ENCODE peak calls at places on chromosomes 1 and 21, in nine cellular contexts. J is HFFc6, R is colonic mucosa, N is cardiac fibroblast, G is fibroblast of lung, A is WTC11, M is fibroblast of mammary gland, E is hepatocyte, D is heart left ventricle. W is an unnamed sample.

GRCh38 chr1:115969509-115969908 is 6.8 kb upstream of the SLC22A15 start:
- DNase-seq in J (no peak), R (no peak), N (peak), G (no peak), A (peak), M (no peak), E (no peak), D (no peak), W (no peak)

GRCh38 chr1:219276029-219276738 is 102.5 kb downstream of the LYPLAL1 start:
- DNase-seq in J (no peak), R (no peak), N (no peak), G (no peak), A (no peak), M (no peak), E (no peak), D (no peak), W (no peak)

GRCh38 chr1:92909321-92909720 is 51.9 kb downstream of the DIPK1A start:
- DNase-seq in J (peak), R (no peak), N (peak), G (peak), A (no peak), M (peak), E (no peak), D (no peak), W (no peak)

GRCh38 chr1:68916227-68916853 is 419.5 kb upstream of the DEPDC1 start:
- DNase-seq in J (no peak), R (no peak), N (peak), G (peak), A (no peak), M (peak), E (peak), D (peak), W (no peak)

GRCh38 chr1:109241344-109241743 is 8.0 kb upstream of the CELSR2 start:
- DNase-seq in J (no peak), R (no peak), N (no peak), G (peak), A (no peak), M (no peak), E (no peak), D (no peak), W (no peak)

GRCh38 chr1:43558346-43558841 is 27.7 kb downstream of the PTPRF start:
- DNase-seq in J (no peak), R (peak), N (peak), G (peak), A (peak), M (peak), E (peak), D (no peak), W (no peak)

GRCh38 chr21:24829397-24829796 is 777.9 kb downstream of the MRPL39 start:
- DNase-seq in J (no peak), R (no peak), N (no peak), G (no peak), A (no peak), M (no peak), E (no peak), D (no peak), W (no peak)

GRCh38 chr1:81510701-81511100 is 290.0 kb upstream of the ADGRL2 start:
- DNase-seq in J (no peak), R (no peak), N (no peak), G (no peak), A (no peak), M (no peak), E (no peak), D (no peak), W (no peak)

GRCh38 chr1:15833842-15834405 is 13.6 kb upstream of the SPEN start:
- DNase-seq in J (no peak), R (no peak), N (no peak), G (no peak), A (no peak), M (no peak), E (no peak), D (no peak), W (no peak)

GRCh38 chr21:34992736-34993135 is 56.4 kb downstream of the RUNX1 start:
- DNase-seq in J (peak), R (no peak), N (peak), G (peak), A (no peak), M (peak), E (no peak), D (peak), W (no peak)

GRCh38 chr1:234488054-234488953 is 9.3 kb upstream of the TARBP1 start:
- DNase-seq in J (no peak), R (no peak), N (no peak), G (no peak), A (no peak), M (no peak), E (no peak), D (no peak), W (no peak)

GRCh38 chr1:99650021-99650420 is 4.1 kb downstream of the PALMD start:
- DNase-seq in J (no peak), R (no peak), N (peak), G (no peak), A (no peak), M (no peak), E (no peak), D (no peak), W (no peak)

GRCh38 chr21:42436914-42437313 is 33.2 kb downstream of the UBASH3A start:
- DNase-seq in J (no peak), R (no peak), N (no peak), G (no peak), A (no peak), M (no peak), E (no peak), D (no peak), W (no peak)

GRCh38 chr1:228076796-228077430 is 5.6 kb upstream of the ARF1 start:
- DNase-seq in J (no peak), R (no peak), N (no peak), G (no peak), A (no peak), M (no peak), E (no peak), D (peak), W (no peak)

GRCh38 chr1:77100870-77101269 is 118.4 kb downstream of the PIGK start:
- DNase-seq in J (no peak), R (no peak), N (peak), G (no peak), A (no peak), M (no peak), E (no peak), D (no peak), W (no peak)

GRCh38 chr1:112040891-112041740 is 51.6 kb upstream of the KCND3 start:
- DNase-seq in J (no peak), R (no peak), N (no peak), G (no peak), A (no peak), M (no peak), E (peak), D (no peak), W (no peak)

GRCh38 chr1:114610546-114611245 is 29.3 kb upstream of the BCAS2 start:
- DNase-seq in J (no peak), R (no peak), N (peak), G (peak), A (no peak), M (peak), E (no peak), D (no peak), W (no peak)

GRCh38 chr1:242784074-242784473 is 259.6 kb upstream of the PLD5 start:
- DNase-seq in J (no peak), R (no peak), N (no peak), G (no peak), A (no peak), M (no peak), E (no peak), D (no peak), W (no peak)

GRCh38 chr1:51861669-51862068 is 16.9 kb downstream of the NRDC start:
- DNase-seq in J (no peak), R (no peak), N (no peak), G (no peak), A (no peak), M (peak), E (no peak), D (no peak), W (no peak)

GRCh38 chr21:36347962-36348328 is 27.9 kb downstream of the MORC3 start:
- DNase-seq in J (peak), R (no peak), N (no peak), G (peak), A (no peak), M (peak), E (no peak), D (no peak), W (no peak)

GRCh38 chr1:75522389-75522788 is 88.5 kb downstream of the SLC44A5 start:
- DNase-seq in J (no peak), R (no peak), N (peak), G (no peak), A (no peak), M (no peak), E (peak), D (no peak), W (no peak)

GRCh38 chr1:233540788-233541187 is 73.1 kb upstream of the KCNK1 start:
- DNase-seq in J (no peak), R (no peak), N (no peak), G (no peak), A (no peak), M (no peak), E (no peak), D (no peak), W (no peak)

GRCh38 chr1:38018864-38019343 is 6.4 kb downstream of the UTP11 start:
- DNase-seq in J (peak), R (no peak), N (peak), G (peak), A (no peak), M (peak), E (peak), D (no peak), W (no peak)

GRCh38 chr1:91045284-91045683 is 23.4 kb upstream of the ZNF644 start:
- DNase-seq in J (no peak), R (no peak), N (no peak), G (no peak), A (no peak), M (no peak), E (no peak), D (no peak), W (no peak)

GRCh38 chr1:88149686-88150085 is 534.4 kb upstream of the PKN2 start:
- DNase-seq in J (no peak), R (no peak), N (no peak), G (no peak), A (no peak), M (no peak), E (no peak), D (no peak), W (no peak)

GRCh38 chr1:90798883-90799282 is 81.8 kb upstream of the BARHL2 start:
- DNase-seq in J (no peak), R (no peak), N (no peak), G (no peak), A (no peak), M (no peak), E (no peak), D (no peak), W (no peak)

GRCh38 chr1:112698366-112699310 is 8.3 kb downstream of the RHOC start:
- DNase-seq in J (no peak), R (peak), N (no peak), G (no peak), A (no peak), M (no peak), E (peak), D (no peak), W (peak)

GRCh38 chr1:20476260-20477038 is 9.6 kb downstream of the CAMK2N1 start:
- DNase-seq in J (no peak), R (peak), N (peak), G (peak), A (peak), M (no peak), E (peak), D (peak), W (peak)

DNA sequence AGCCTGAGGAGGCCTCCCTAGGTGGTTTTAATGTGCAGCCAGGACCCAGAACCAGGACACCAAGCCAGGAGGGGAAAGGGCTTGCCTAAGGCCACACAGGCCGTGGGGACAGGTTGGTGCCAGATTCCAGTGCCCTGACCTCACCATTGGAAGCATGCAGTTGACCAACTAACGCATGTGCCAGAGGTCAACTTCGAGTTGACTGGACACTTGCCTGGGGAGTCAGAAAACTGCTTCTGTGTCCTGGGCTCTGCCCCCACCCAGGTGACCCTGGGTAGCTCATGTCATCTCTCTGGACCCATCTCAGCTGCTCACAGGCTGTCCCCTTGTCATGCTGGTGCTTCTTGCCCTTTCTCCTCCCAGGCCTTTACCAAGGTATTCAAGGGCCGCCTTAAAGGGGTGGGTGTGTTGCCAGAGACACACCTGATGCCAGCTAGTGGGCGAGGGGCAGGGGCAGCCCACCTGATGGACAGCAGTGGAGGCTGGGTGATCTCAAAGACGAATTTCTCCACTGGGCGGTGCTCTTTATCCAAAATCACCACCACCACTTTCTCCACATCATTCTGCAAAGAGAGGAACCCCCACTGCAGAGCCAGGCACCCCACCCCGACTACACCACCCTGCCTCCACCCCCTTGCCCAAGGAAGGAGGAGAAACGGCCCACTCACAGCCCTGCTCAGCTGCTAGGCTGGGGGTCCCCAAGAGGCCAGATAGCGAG is 4.4 kb downstream of the MAD2L2 start:
- DNase-seq in J (no peak), R (no peak), N (no peak), G (no peak), A (no peak), M (no peak), E (no peak), D (no peak), W (no peak)
- TF ChIP-seq CTCF in J (peak), R (no peak), N (no peak), G (no peak), A (no peak), M (no peak), E (no peak), D (no peak), W (no peak)

GRCh38 chr1:200409203-200409760 is 554 bp downstream of the ZNF281 start:
- DNase-seq in J (no peak), R (peak), N (peak), G (no peak), A (peak), M (no peak), E (peak), D (peak), W (no peak)
- TF ChIP-seq CTCF in J (peak), R (no peak), N (no peak), G (peak), A (no peak), M (no peak), E (no peak), D (no peak), W (no peak)

DNA sequence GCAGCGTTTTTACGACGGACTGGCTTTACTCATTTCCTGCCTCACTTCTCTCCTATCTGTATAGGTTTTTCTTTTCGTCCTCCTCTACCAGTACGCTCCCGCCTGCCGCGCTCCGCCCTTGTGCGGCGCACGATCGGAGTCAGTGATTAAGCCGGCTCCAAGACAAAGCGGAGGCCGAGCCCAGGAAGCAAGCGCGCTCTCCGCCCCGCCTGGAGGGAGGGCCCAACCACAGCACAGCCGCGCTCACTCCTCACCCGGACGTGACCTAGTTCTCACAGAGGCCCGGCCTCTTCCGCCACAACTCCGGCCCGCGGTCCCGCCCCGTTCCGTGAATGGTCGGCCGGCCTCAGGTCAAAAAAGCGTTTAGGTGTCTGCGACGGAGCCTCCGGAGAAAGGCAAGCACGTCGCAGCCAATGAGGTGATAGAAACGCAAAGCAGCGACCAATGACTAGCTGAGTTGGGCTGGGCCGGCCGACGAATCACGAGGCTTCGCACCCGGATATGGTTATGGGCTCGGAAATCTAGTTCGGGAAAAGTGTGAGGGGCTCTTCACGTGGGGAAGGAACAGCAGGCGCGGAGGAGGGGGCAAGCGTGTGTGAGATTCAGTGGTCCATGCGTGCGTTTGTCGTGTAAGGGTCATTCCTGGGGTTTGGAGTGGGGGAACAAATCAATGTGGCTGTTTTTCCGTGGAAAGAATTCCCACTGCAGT is at the start of gene METTL13:
- DNase-seq in J (peak), R (peak), N (peak), G (peak), A (peak), M (peak), E (peak), D (peak), W (peak)
- TF ChIP-seq CTCF in J (no peak), R (no peak), N (no peak), G (no peak), A (no peak), M (no peak), E (no peak), D (no peak), W (no peak)

GRCh38 chr21:38333290-38334272 is 76.8 kb downstream of the KCNJ15 start:
- DNase-seq in J (no peak), R (no peak), N (peak), G (peak), A (no peak), M (peak), E (no peak), D (no peak), W (no peak)
- TF ChIP-seq CTCF in J (peak), R (no peak), N (peak), G (peak), A (no peak), M (peak), E (peak), D (peak), W (no peak)

W was measured in Calu3.